ENCODE peak calls at places on chromosomes 1 and 21, in ten cellular contexts. N, V, X, K, J, I, G, M, S and L are unnamed samples.

GRCh38 chr1:245663373-245663772 is 508.6 kb downstream of the KIF26B start:
- DNase-seq in N (no peak), I (no peak), G (no peak), M (no peak), S (no peak), V (no peak), J (no peak), X (no peak), K (no peak), L (no peak)

GRCh38 chr1:206705187-206705586 is 20.5 kb downstream of the MAPKAPK2 start:
- DNase-seq in X (peak), K (no peak), V (no peak), N (peak), G (no peak), S (no peak), M (no peak), J (peak), I (peak), L (no peak)

GRCh38 chr1:166859597-166859996 is 16.5 kb downstream of the TADA1 start:
- DNase-seq in S (no peak), G (no peak), V (no peak), N (no peak), M (no peak), K (no peak), X (no peak), J (no peak), I (no peak), L (no peak)

GRCh38 chr1:60234761-60235160 is 161.2 kb upstream of the C1orf87 start:
- DNase-seq in M (no peak), N (peak), K (no peak), G (no peak), I (no peak), V (no peak), S (no peak), J (no peak), X (no peak), L (no peak)

GRCh38 chr21:28144653-28145052 is 848.0 kb downstream of the LTN1 start:
- DNase-seq in M (no peak), N (no peak), J (no peak), S (no peak), G (no peak), V (no peak), I (no peak), X (no peak), K (no peak), L (no peak)

GRCh38 chr1:204108312-204109141 is 35.6 kb downstream of the SOX13 start:
- DNase-seq in K (peak), J (no peak), X (no peak), I (no peak), M (peak), V (no peak), S (no peak), G (no peak), N (no peak), L (no peak)

GRCh38 chr1:39720094-39720999 is 18.3 kb upstream of the PPIE start:
- DNase-seq in X (no peak), G (no peak), M (peak), J (no peak), S (no peak), K (peak), I (no peak), N (peak), V (no peak), L (peak)

GRCh38 chr1:221093903-221094865 is 214.9 kb downstream of the HLX start:
- DNase-seq in N (no peak), X (no peak), V (no peak), M (no peak), G (no peak), S (no peak), K (no peak), J (no peak), I (no peak), L (no peak)